ENCODE peak calls at places on chromosomes 5 and 9, in five cellular contexts. One of them, this sample, is unnamed.

GRCh38 chr9:92988215-92988731 is 41.0 kb downstream of the FGD3 start:
- DNase-seq in epithelial cell of esophagus: peak; percentile 83
- DNase-seq in left ventricle myocardium inferior: no peak
- DNase-seq in lower leg skin: peak; percentile 60
- DNase-seq in IMR-90: no peak
- DNase-seq in this sample: no peak

GRCh38 chr9:127225747-127226646 is 38.6 kb upstream of the GARNL3 start:
- DNase-seq in IMR-90: peak; percentile 17
- DNase-seq in left ventricle myocardium inferior: no peak
- DNase-seq in lower leg skin: peak; percentile 87
- DNase-seq in epithelial cell of esophagus: peak; percentile 17
- DNase-seq in this sample: no peak

GRCh38 chr9:93612796-93613154 is 36.4 kb downstream of the PHF2 start:
- DNase-seq in IMR-90: no peak
- DNase-seq in epithelial cell of esophagus: peak; percentile 75
- DNase-seq in lower leg skin: peak; percentile 46
- DNase-seq in left ventricle myocardium inferior: no peak
- DNase-seq in this sample: no peak

GRCh38 chr5:24232929-24233328 is 411.8 kb downstream of the CDH10 start:
- DNase-seq in IMR-90: no peak
- DNase-seq in lower leg skin: no peak
- DNase-seq in epithelial cell of esophagus: no peak
- DNase-seq in left ventricle myocardium inferior: no peak
- DNase-seq in this sample: no peak

GRCh38 chr9:134318481-134318891 is 7.8 kb upstream of the RXRA start:
- DNase-seq in epithelial cell of esophagus: no peak
- DNase-seq in lower leg skin: no peak
- DNase-seq in left ventricle myocardium inferior: peak; percentile 11
- DNase-seq in IMR-90: no peak
- DNase-seq in this sample: no peak

GRCh38 chr9:2465921-2466460 is 155.6 kb upstream of the VLDLR start:
- DNase-seq in left ventricle myocardium inferior: no peak
- DNase-seq in IMR-90: peak; percentile 20
- DNase-seq in lower leg skin: no peak
- DNase-seq in epithelial cell of esophagus: peak; percentile 77
- DNase-seq in this sample: no peak

GRCh38 chr9:72884521-72884920 is 68.3 kb downstream of the ALDH1A1 start:
- DNase-seq in IMR-90: no peak
- DNase-seq in epithelial cell of esophagus: peak; percentile 15
- DNase-seq in left ventricle myocardium inferior: no peak
- DNase-seq in lower leg skin: no peak
- DNase-seq in this sample: no peak

GRCh38 chr5:109199294-109199693 is 210.5 kb downstream of the PJA2 start:
- DNase-seq in left ventricle myocardium inferior: no peak
- DNase-seq in epithelial cell of esophagus: no peak
- DNase-seq in IMR-90: no peak
- DNase-seq in lower leg skin: no peak
- DNase-seq in this sample: no peak

GRCh38 chr5:119315516-119315949 is 40.3 kb upstream of the TNFAIP8 start:
- DNase-seq in lower leg skin: no peak
- DNase-seq in left ventricle myocardium inferior: no peak
- DNase-seq in epithelial cell of esophagus: peak; percentile 68
- DNase-seq in IMR-90: no peak
- DNase-seq in this sample: no peak

GRCh38 chr5:177966839-177967167 is 29.2 kb downstream of the PROP1 start:
- DNase-seq in IMR-90: no peak
- DNase-seq in left ventricle myocardium inferior: no peak
- DNase-seq in lower leg skin: no peak
- DNase-seq in epithelial cell of esophagus: no peak
- DNase-seq in this sample: no peak

GRCh38 chr5:139823757-139824355 is 28.2 kb downstream of the PSD2 start:
- DNase-seq in IMR-90: no peak
- DNase-seq in epithelial cell of esophagus: no peak
- DNase-seq in left ventricle myocardium inferior: no peak
- DNase-seq in lower leg skin: no peak
- DNase-seq in this sample: no peak

GRCh38 chr5:105304859-105305258 is 1742.3 kb upstream of the NUDT12 start:
- DNase-seq in left ventricle myocardium inferior: no peak
- DNase-seq in lower leg skin: no peak
- DNase-seq in epithelial cell of esophagus: no peak
- DNase-seq in IMR-90: no peak
- DNase-seq in this sample: no peak
- TF ChIP-seq CTCF in left ventricle myocardium inferior: no peak
- TF ChIP-seq CTCF in lower leg skin: no peak
- TF ChIP-seq CTCF in epithelial cell of esophagus: no peak
- TF ChIP-seq CTCF in IMR-90: no peak
- TF ChIP-seq CTCF in this sample: peak; percentile 8

DNA sequence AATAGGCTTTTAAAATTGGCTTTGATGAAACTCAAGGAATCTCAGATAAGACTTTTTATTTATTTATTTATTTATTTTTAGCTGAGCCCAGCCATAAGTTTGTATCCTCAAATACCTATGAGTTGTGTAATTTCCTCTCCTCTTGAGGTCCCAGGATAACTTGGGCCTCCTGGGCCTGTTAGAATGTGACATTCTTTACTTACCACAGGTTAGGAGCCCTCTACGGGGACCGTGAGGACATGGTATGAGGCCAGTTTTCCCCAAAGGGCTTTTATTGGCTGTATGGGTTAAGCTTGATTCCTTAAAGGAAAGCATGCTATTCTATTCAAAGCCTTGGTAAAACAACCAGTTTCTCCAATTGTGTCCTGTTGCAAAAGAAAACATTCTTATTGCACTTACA is 16.9 kb downstream of the SHISAL2B start:
- DNase-seq in lower leg skin: no peak
- DNase-seq in left ventricle myocardium inferior: no peak
- DNase-seq in IMR-90: no peak
- DNase-seq in epithelial cell of esophagus: no peak
- DNase-seq in this sample: no peak
- H3K4me3 ChIP-seq in lower leg skin: no peak overlapping the region
- H3K4me3 ChIP-seq in left ventricle myocardium inferior: no peak overlapping the region
- H3K4me3 ChIP-seq in IMR-90: no peak overlapping the region
- H3K4me3 ChIP-seq in epithelial cell of esophagus: no peak overlapping the region
- H3K4me3 ChIP-seq in this sample: no peak overlapping the region

GRCh38 chr9:11319477-11320060 is 706.8 kb upstream of the PTPRD start:
- DNase-seq in epithelial cell of esophagus: peak; percentile 51
- DNase-seq in lower leg skin: no peak
- DNase-seq in IMR-90: no peak
- DNase-seq in left ventricle myocardium inferior: no peak
- DNase-seq in this sample: peak; percentile 17
- TF ChIP-seq CTCF in epithelial cell of esophagus: peak; percentile 80
- TF ChIP-seq CTCF in lower leg skin: no peak
- TF ChIP-seq CTCF in IMR-90: no peak
- TF ChIP-seq CTCF in left ventricle myocardium inferior: peak; percentile 56
- TF ChIP-seq CTCF in this sample: peak; percentile 51

GRCh38 chr9:842918-843468 is 1.5 kb downstream of the DMRT1 start:
- DNase-seq in IMR-90: no peak
- DNase-seq in lower leg skin: peak; percentile 25
- DNase-seq in epithelial cell of esophagus: no peak
- DNase-seq in left ventricle myocardium inferior: no peak
- DNase-seq in this sample: no peak
- H3K4me3 ChIP-seq in IMR-90: no peak overlapping the region
- H3K4me3 ChIP-seq in lower leg skin: no peak overlapping the region
- H3K4me3 ChIP-seq in epithelial cell of esophagus: no peak overlapping the region
- H3K4me3 ChIP-seq in left ventricle myocardium inferior: no peak overlapping the region
- H3K4me3 ChIP-seq in this sample: no peak overlapping the region

GRCh38 chr5:156051972-156052371 is 275.0 kb upstream of the SGCD start:
- DNase-seq in IMR-90: no peak
- DNase-seq in lower leg skin: no peak
- DNase-seq in left ventricle myocardium inferior: no peak
- DNase-seq in epithelial cell of esophagus: no peak
- DNase-seq in this sample: no peak
- TF ChIP-seq CTCF in IMR-90: no peak
- TF ChIP-seq CTCF in lower leg skin: no peak
- TF ChIP-seq CTCF in left ventricle myocardium inferior: peak; percentile 19
- TF ChIP-seq CTCF in epithelial cell of esophagus: no peak
- TF ChIP-seq CTCF in this sample: no peak

DNA sequence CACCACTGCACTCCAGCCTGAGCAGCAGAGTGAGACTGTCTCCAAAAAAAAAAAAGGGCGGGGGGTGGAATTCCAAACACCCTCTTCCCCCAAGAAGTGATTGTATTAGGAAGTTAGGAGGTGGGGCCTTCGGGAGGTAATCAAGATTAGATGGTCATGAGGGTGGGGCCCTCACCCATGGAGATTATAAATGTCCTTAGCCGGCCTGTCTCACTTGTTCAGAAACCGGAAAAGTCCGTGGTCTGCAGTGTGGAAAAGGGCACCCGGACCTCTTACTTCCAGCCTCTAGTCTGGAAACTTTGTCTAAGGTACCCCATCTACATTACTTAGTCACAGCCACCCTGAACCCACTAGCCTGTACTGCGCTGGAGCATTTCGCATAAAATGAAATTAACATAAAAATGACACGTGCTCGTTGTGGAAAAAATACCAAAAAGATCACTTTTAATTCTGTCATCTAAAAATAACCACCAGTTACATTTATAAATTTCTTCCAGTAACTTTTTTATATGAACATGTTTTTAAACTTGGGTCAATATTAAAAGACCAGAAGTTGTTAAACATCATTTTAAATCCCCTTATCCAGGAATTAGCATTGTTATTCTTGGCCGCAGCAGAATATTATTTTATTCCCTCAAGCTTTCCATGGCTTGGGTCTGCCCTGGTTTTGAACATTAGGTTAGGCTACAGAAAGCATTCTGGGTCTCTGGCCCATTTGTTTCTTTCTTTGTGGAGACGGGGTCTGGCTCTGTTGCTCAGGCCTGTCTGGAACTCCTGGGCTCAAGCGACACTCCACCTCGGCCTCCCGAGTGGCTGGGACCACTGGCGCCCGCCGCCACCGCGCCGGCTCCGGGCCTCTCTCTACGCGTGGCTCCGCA is 1.1 kb upstream of the CKS2 start:
- DNase-seq in epithelial cell of esophagus: no peak
- DNase-seq in IMR-90: no peak
- DNase-seq in left ventricle myocardium inferior: no peak
- DNase-seq in lower leg skin: no peak
- DNase-seq in this sample: no peak
- H3K4me3 ChIP-seq in epithelial cell of esophagus: peak overlapping the region; percentile 85
- H3K4me3 ChIP-seq in IMR-90: peak overlapping the region; percentile 67
- H3K4me3 ChIP-seq in left ventricle myocardium inferior: peak overlapping the region; percentile 91
- H3K4me3 ChIP-seq in lower leg skin: peak overlapping the region; percentile 86
- H3K4me3 ChIP-seq in this sample: peak overlapping the region; percentile 57

DNA sequence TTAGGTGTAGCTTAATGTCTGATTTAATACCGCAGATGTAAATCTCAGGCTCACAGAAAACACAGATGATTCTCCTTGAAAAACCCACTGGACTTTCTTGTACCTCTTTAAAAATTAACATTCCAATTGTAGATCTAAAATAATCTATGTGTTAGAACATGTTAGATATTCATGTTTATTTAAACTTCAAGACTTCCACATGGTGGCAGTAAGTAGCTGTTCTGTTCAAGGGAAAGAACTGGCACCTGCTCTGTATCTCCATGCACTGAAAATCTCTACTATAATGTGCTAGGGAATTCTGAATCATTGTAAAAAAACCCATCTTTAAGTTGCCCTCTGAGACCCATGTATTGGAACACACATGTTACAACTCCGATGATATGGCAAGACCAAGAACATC is 366.9 kb downstream of the DMRTA1 start:
- DNase-seq in epithelial cell of esophagus: peak; percentile 33
- DNase-seq in lower leg skin: no peak
- DNase-seq in IMR-90: peak; percentile 52
- DNase-seq in left ventricle myocardium inferior: no peak
- DNase-seq in this sample: peak; percentile 53
- TF ChIP-seq CTCF in epithelial cell of esophagus: peak; percentile 34
- TF ChIP-seq CTCF in lower leg skin: no peak
- TF ChIP-seq CTCF in IMR-90: peak; percentile 60
- TF ChIP-seq CTCF in left ventricle myocardium inferior: no peak
- TF ChIP-seq CTCF in this sample: peak; percentile 29

GRCh38 chr5:179754024-179754423 is 21.4 kb downstream of the MAML1 start:
- DNase-seq in epithelial cell of esophagus: no peak
- DNase-seq in lower leg skin: peak; percentile 17
- DNase-seq in IMR-90: no peak
- DNase-seq in left ventricle myocardium inferior: no peak
- DNase-seq in this sample: no peak
- H3K4me3 ChIP-seq in epithelial cell of esophagus: no peak overlapping the region
- H3K4me3 ChIP-seq in lower leg skin: no peak overlapping the region
- H3K4me3 ChIP-seq in IMR-90: no peak overlapping the region
- H3K4me3 ChIP-seq in left ventricle myocardium inferior: no peak overlapping the region
- H3K4me3 ChIP-seq in this sample: no peak overlapping the region